ENCODE peak calls at places on chromosomes 3 and 15, in eight cellular contexts. One of them, this sample, is unnamed.

GRCh38 chr3:10180738-10181295 is 16.1 kb downstream of the IRAK2 start:
- DNase-seq in MM.1S: no peak
- DNase-seq in body of pancreas: no peak
- DNase-seq in CD8-positive, alpha-beta T cell: no peak
- DNase-seq in lower lobe of right lung: no peak
- DNase-seq in adipocyte: no peak
- DNase-seq in endothelial cell of umbilical vein: no peak
- DNase-seq in astrocyte: no peak
- DNase-seq in this sample: no peak

GRCh38 chr3:30044515-30044914 is 561.9 kb upstream of the TGFBR2 start:
- DNase-seq in MM.1S: no peak
- DNase-seq in body of pancreas: no peak
- DNase-seq in CD8-positive, alpha-beta T cell: no peak
- DNase-seq in lower lobe of right lung: no peak
- DNase-seq in adipocyte: no peak
- DNase-seq in endothelial cell of umbilical vein: no peak
- DNase-seq in astrocyte: no peak
- DNase-seq in this sample: no peak

GRCh38 chr3:43353393-43353792 is 67.1 kb downstream of the SNRK start:
- DNase-seq in MM.1S: no peak
- DNase-seq in body of pancreas: no peak
- DNase-seq in CD8-positive, alpha-beta T cell: no peak
- DNase-seq in lower lobe of right lung: no peak
- DNase-seq in adipocyte: no peak
- DNase-seq in endothelial cell of umbilical vein: no peak
- DNase-seq in astrocyte: no peak
- DNase-seq in this sample: no peak

GRCh38 chr3:160980740-160981139 is 124.4 kb downstream of the B3GALNT1 start:
- DNase-seq in MM.1S: no peak
- DNase-seq in body of pancreas: no peak
- DNase-seq in CD8-positive, alpha-beta T cell: no peak
- DNase-seq in lower lobe of right lung: no peak
- DNase-seq in adipocyte: no peak
- DNase-seq in endothelial cell of umbilical vein: no peak
- DNase-seq in astrocyte: no peak
- DNase-seq in this sample: no peak

GRCh38 chr3:121654493-121655385 is 6.0 kb downstream of the HCLS1 start:
- DNase-seq in MM.1S: peak; percentile 50
- DNase-seq in body of pancreas: no peak
- DNase-seq in CD8-positive, alpha-beta T cell: no peak
- DNase-seq in lower lobe of right lung: no peak
- DNase-seq in adipocyte: no peak
- DNase-seq in endothelial cell of umbilical vein: no peak
- DNase-seq in astrocyte: no peak
- DNase-seq in this sample: no peak

GRCh38 chr3:49276475-49277356 is at the start of gene C3orf62:
- DNase-seq in MM.1S: peak; percentile 74
- DNase-seq in body of pancreas: peak; percentile 93
- DNase-seq in CD8-positive, alpha-beta T cell: peak; percentile 70
- DNase-seq in lower lobe of right lung: peak; percentile 94
- DNase-seq in adipocyte: peak; percentile 92
- DNase-seq in endothelial cell of umbilical vein: peak; percentile 87
- DNase-seq in astrocyte: peak; percentile 73
- DNase-seq in this sample: peak; percentile 82

GRCh38 chr3:45915518-45916231 is 27.6 kb upstream of the CXCR6 start:
- DNase-seq in MM.1S: peak; percentile 64
- DNase-seq in body of pancreas: no peak
- DNase-seq in CD8-positive, alpha-beta T cell: peak; percentile 65
- DNase-seq in lower lobe of right lung: no peak
- DNase-seq in adipocyte: peak; percentile 77
- DNase-seq in endothelial cell of umbilical vein: no peak
- DNase-seq in astrocyte: peak; percentile 88
- DNase-seq in this sample: no peak

GRCh38 chr3:127809611-127810010 is 12.7 kb downstream of the MGLL start:
- DNase-seq in MM.1S: no peak
- DNase-seq in body of pancreas: no peak
- DNase-seq in CD8-positive, alpha-beta T cell: no peak
- DNase-seq in lower lobe of right lung: no peak
- DNase-seq in adipocyte: no peak
- DNase-seq in endothelial cell of umbilical vein: no peak
- DNase-seq in astrocyte: no peak
- DNase-seq in this sample: no peak

GRCh38 chr15:27183182-27183581 is 212.2 kb downstream of the GABRG3 start:
- DNase-seq in MM.1S: no peak
- DNase-seq in body of pancreas: no peak
- DNase-seq in CD8-positive, alpha-beta T cell: no peak
- DNase-seq in lower lobe of right lung: no peak
- DNase-seq in adipocyte: no peak
- DNase-seq in endothelial cell of umbilical vein: no peak
- DNase-seq in astrocyte: no peak
- DNase-seq in this sample: no peak

GRCh38 chr3:68631810-68632545 is 300.4 kb downstream of the TAFA4 start:
- DNase-seq in MM.1S: no peak
- DNase-seq in body of pancreas: no peak
- DNase-seq in CD8-positive, alpha-beta T cell: no peak
- DNase-seq in lower lobe of right lung: no peak
- DNase-seq in adipocyte: no peak
- DNase-seq in endothelial cell of umbilical vein: no peak
- DNase-seq in astrocyte: no peak
- DNase-seq in this sample: no peak

GRCh38 chr3:174072675-174073074 is 675.1 kb downstream of the NLGN1 start:
- DNase-seq in MM.1S: no peak
- DNase-seq in body of pancreas: no peak
- DNase-seq in CD8-positive, alpha-beta T cell: no peak
- DNase-seq in lower lobe of right lung: no peak
- DNase-seq in adipocyte: no peak
- DNase-seq in endothelial cell of umbilical vein: no peak
- DNase-seq in astrocyte: no peak
- DNase-seq in this sample: no peak

GRCh38 chr3:67083277-67083676 is 85.2 kb downstream of the KBTBD8 start:
- DNase-seq in MM.1S: peak; percentile 50
- DNase-seq in body of pancreas: no peak
- DNase-seq in CD8-positive, alpha-beta T cell: peak; percentile 7
- DNase-seq in lower lobe of right lung: no peak
- DNase-seq in adipocyte: no peak
- DNase-seq in endothelial cell of umbilical vein: peak; percentile 50
- DNase-seq in astrocyte: no peak
- DNase-seq in this sample: no peak

GRCh38 chr3:72018339-72018984 is 233.5 kb upstream of the PROK2 start:
- DNase-seq in MM.1S: no peak
- DNase-seq in body of pancreas: no peak
- DNase-seq in CD8-positive, alpha-beta T cell: no peak
- DNase-seq in lower lobe of right lung: no peak
- DNase-seq in adipocyte: no peak
- DNase-seq in endothelial cell of umbilical vein: no peak
- DNase-seq in astrocyte: no peak
- DNase-seq in this sample: no peak

GRCh38 chr3:82736696-82737277 is 975.3 kb upstream of the GBE1 start:
- DNase-seq in MM.1S: peak; percentile 10
- DNase-seq in body of pancreas: no peak
- DNase-seq in CD8-positive, alpha-beta T cell: no peak
- DNase-seq in lower lobe of right lung: no peak
- DNase-seq in adipocyte: no peak
- DNase-seq in endothelial cell of umbilical vein: no peak
- DNase-seq in astrocyte: no peak
- DNase-seq in this sample: no peak

GRCh38 chr15:87080547-87080946 is 1000.9 kb downstream of the AGBL1 start:
- DNase-seq in MM.1S: no peak
- DNase-seq in body of pancreas: no peak
- DNase-seq in CD8-positive, alpha-beta T cell: no peak
- DNase-seq in lower lobe of right lung: no peak
- DNase-seq in adipocyte: no peak
- DNase-seq in endothelial cell of umbilical vein: no peak
- DNase-seq in astrocyte: peak; percentile 14
- DNase-seq in this sample: no peak

GRCh38 chr3:121985841-121986240 is 36.2 kb downstream of the ILDR1 start:
- DNase-seq in MM.1S: no peak
- DNase-seq in body of pancreas: no peak
- DNase-seq in CD8-positive, alpha-beta T cell: no peak
- DNase-seq in lower lobe of right lung: no peak
- DNase-seq in adipocyte: no peak
- DNase-seq in endothelial cell of umbilical vein: no peak
- DNase-seq in astrocyte: peak; percentile 68
- DNase-seq in this sample: no peak

GRCh38 chr3:14543446-14543845 is 3.3 kb upstream of the GRIP2 start:
- DNase-seq in MM.1S: no peak
- DNase-seq in body of pancreas: no peak
- DNase-seq in CD8-positive, alpha-beta T cell: no peak
- DNase-seq in lower lobe of right lung: no peak
- DNase-seq in adipocyte: no peak
- DNase-seq in endothelial cell of umbilical vein: no peak
- DNase-seq in astrocyte: no peak
- DNase-seq in this sample: no peak

DNA sequence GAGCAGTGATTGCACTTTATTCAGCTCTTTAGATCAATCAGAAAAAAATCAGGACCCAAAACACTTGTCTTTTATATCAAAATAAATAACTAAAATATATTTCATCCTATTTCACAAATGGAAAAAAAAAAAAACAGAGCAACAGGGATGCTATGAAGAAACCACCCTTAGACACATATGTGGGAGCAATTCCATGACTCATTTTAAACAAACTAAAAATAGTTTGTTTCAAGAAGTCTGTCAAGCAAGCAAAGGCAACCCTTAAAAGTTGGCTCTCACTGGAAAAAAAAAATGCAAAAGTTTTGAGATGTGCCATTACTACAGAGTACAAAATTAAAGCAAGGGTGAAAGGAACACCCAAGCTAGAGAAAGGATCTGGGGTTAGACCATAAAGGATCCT is 5.7 kb downstream of the ATP13A3 start:
- DNase-seq in MM.1S: no peak
- DNase-seq in body of pancreas: no peak
- DNase-seq in CD8-positive, alpha-beta T cell: no peak
- DNase-seq in lower lobe of right lung: no peak
- DNase-seq in adipocyte: peak; percentile 89
- DNase-seq in endothelial cell of umbilical vein: no peak
- DNase-seq in astrocyte: peak; percentile 72
- DNase-seq in this sample: no peak
- H3K36me3 ChIP-seq in MM.1S: peaks cover 6% of the 10 kb centered on the region
- H3K36me3 ChIP-seq in body of pancreas: no peaks in the 10 kb centered on the region
- H3K36me3 ChIP-seq in CD8-positive, alpha-beta T cell: no peaks in the 10 kb centered on the region
- H3K36me3 ChIP-seq in lower lobe of right lung: no peaks in the 10 kb centered on the region
- H3K36me3 ChIP-seq in adipocyte: peaks cover 31% of the 10 kb centered on the region
- H3K36me3 ChIP-seq in endothelial cell of umbilical vein: peaks cover 3% of the 10 kb centered on the region
- H3K36me3 ChIP-seq in astrocyte: peaks cover 9% of the 10 kb centered on the region
- H3K36me3 ChIP-seq in this sample: peaks cover 38% of the 10 kb centered on the region

DNA sequence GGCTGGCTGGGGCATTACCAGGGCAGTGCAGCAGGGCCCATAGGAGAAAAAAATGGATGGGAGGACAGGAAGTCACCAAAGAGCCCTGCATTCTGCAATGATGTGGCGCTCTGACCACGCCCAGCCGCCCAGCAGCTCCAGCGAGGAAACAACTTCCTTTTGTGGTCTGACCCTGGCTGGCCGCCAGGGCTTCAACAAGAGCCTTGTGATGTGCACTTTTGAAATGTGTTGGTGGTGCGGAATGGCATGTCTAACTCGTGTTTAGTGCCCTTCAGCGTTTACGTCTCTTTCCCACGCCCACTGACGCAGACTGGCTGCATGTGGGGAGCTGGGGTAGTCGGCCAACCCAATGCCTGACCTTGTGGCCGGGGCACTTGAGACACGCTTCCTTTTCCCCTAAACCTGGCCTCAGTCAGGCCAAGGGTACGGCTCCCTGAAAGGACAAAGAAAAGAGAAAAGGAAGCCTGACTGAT is 81.9 kb upstream of the CTNNB1 start:
- DNase-seq in MM.1S: peak; percentile 45
- DNase-seq in body of pancreas: peak; percentile 64
- DNase-seq in CD8-positive, alpha-beta T cell: peak; percentile 75
- DNase-seq in lower lobe of right lung: peak; percentile 98
- DNase-seq in adipocyte: peak; percentile 72
- DNase-seq in endothelial cell of umbilical vein: peak; percentile 89
- DNase-seq in astrocyte: peak; percentile 97
- DNase-seq in this sample: no peak
- H3K4me3 ChIP-seq in MM.1S: no peak overlapping the region
- H3K4me3 ChIP-seq in body of pancreas: no peak overlapping the region
- H3K4me3 ChIP-seq in CD8-positive, alpha-beta T cell: peak overlapping the region; percentile 18
- H3K4me3 ChIP-seq in lower lobe of right lung: peak overlapping the region; percentile 2
- H3K4me3 ChIP-seq in adipocyte: no peak overlapping the region
- H3K4me3 ChIP-seq in endothelial cell of umbilical vein: no peak overlapping the region
- H3K4me3 ChIP-seq in astrocyte: no peak overlapping the region
- H3K4me3 ChIP-seq in this sample: no peak overlapping the region

GRCh38 chr3:56484525-56485024 is 16.3 kb upstream of the ERC2 start:
- DNase-seq in MM.1S: no peak
- DNase-seq in body of pancreas: no peak
- DNase-seq in CD8-positive, alpha-beta T cell: no peak
- DNase-seq in lower lobe of right lung: no peak
- DNase-seq in adipocyte: no peak
- DNase-seq in endothelial cell of umbilical vein: no peak
- DNase-seq in astrocyte: no peak
- DNase-seq in this sample: no peak
- H3K27me3 ChIP-seq in MM.1S: no peaks in the 10 kb centered on the region
- H3K27me3 ChIP-seq in body of pancreas: no peaks in the 10 kb centered on the region
- H3K27me3 ChIP-seq in CD8-positive, alpha-beta T cell: no peaks in the 10 kb centered on the region
- H3K27me3 ChIP-seq in lower lobe of right lung: peaks cover 6% of the 10 kb centered on the region
- H3K27me3 ChIP-seq in adipocyte: peaks cover 20% of the 10 kb centered on the region
- H3K27me3 ChIP-seq in endothelial cell of umbilical vein: peaks cover 4% of the 10 kb centered on the region
- H3K27me3 ChIP-seq in astrocyte: peaks cover 6% of the 10 kb centered on the region
- H3K27me3 ChIP-seq in this sample: peaks cover 4% of the 10 kb centered on the region

DNA sequence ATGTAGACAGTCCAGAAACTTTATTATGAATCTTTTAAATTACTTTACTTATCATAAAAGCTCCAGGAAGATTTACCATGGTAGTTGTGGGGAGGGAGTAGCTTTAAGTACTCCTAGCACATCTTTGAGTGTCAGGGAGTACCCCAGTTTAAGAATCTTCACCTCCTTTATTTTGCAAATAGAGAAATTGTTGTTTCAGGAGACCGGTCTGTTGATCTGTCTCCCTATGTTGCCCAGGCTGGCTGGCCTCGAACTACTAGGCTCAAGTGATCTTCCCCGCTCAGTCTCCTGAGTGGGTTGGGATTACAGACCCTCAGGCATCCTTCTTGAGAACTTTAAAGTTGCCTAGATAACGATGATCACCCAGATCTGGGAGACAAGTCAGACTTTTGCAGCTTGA is 11.1 kb downstream of the FXR1 start:
- DNase-seq in MM.1S: no peak
- DNase-seq in body of pancreas: no peak
- DNase-seq in CD8-positive, alpha-beta T cell: no peak
- DNase-seq in lower lobe of right lung: no peak
- DNase-seq in adipocyte: no peak
- DNase-seq in endothelial cell of umbilical vein: no peak
- DNase-seq in astrocyte: no peak
- DNase-seq in this sample: no peak
- H3K36me3 ChIP-seq in MM.1S: peaks cover 2% of the 10 kb centered on the region
- H3K36me3 ChIP-seq in body of pancreas: no peaks in the 10 kb centered on the region
- H3K36me3 ChIP-seq in CD8-positive, alpha-beta T cell: no peaks in the 10 kb centered on the region
- H3K36me3 ChIP-seq in lower lobe of right lung: no peaks in the 10 kb centered on the region
- H3K36me3 ChIP-seq in adipocyte: no peaks in the 10 kb centered on the region
- H3K36me3 ChIP-seq in endothelial cell of umbilical vein: no peaks in the 10 kb centered on the region
- H3K36me3 ChIP-seq in astrocyte: peaks cover 3% of the 10 kb centered on the region
- H3K36me3 ChIP-seq in this sample: peaks cover 3% of the 10 kb centered on the region

DNA sequence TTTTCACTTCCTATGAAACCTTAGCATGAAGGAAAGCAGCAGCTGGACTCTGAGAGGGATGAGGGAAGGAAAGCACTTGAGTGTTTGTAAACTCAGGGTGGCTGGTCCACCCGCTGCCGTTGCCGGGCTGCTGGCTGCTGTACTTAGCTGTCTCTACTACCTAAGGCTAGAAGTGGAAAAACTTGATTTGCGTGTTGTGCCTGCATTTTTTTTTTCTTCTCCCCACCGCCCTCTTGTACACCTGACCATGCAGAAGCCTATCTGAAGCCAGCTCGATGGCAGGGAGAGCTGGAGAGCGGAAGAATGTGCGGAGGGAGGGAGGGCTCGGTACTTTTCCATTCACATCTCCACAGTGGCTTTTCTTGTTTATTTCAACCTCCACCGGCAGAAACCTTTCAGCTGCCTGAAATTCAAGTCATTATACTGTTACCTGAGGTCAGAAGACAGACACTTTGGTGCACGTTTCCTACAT is 4.8 kb upstream of the BCL6 start:
- DNase-seq in MM.1S: no peak
- DNase-seq in body of pancreas: peak; percentile 89
- DNase-seq in CD8-positive, alpha-beta T cell: no peak
- DNase-seq in lower lobe of right lung: peak; percentile 88
- DNase-seq in adipocyte: peak; percentile 21
- DNase-seq in endothelial cell of umbilical vein: peak; percentile 50
- DNase-seq in astrocyte: peak; percentile 51
- DNase-seq in this sample: no peak
- H3K4me3 ChIP-seq in MM.1S: no peak overlapping the region
- H3K4me3 ChIP-seq in body of pancreas: no peak overlapping the region
- H3K4me3 ChIP-seq in CD8-positive, alpha-beta T cell: no peak overlapping the region
- H3K4me3 ChIP-seq in lower lobe of right lung: peak overlapping the region; percentile 35
- H3K4me3 ChIP-seq in adipocyte: no peak overlapping the region
- H3K4me3 ChIP-seq in endothelial cell of umbilical vein: no peak overlapping the region
- H3K4me3 ChIP-seq in astrocyte: no peak overlapping the region
- H3K4me3 ChIP-seq in this sample: no peak overlapping the region